ENCODE peak calls at places on chromosomes 11 and 22, in six cellular contexts. E is DMS153; P is stimulated activated CD4-positive, alpha-beta T cell treated with anti-CD3 and anti-CD28 coated beads, Interleukin-15, amount 100 ng/mL, for 24 hours; C is neural crest cell; B is PC-3; O is stimulated activated CD8-positive, alpha-beta memory T cell treated with anti-CD3 and anti-CD28 coated beads, Interleukin-7, amount 100 ng/mL, for 1 hour. U is an unnamed sample.

GRCh38 chr22:41286639-41287091 is 678 bp upstream of the RANGAP1 start:
- DNase-seq in E (peak), O (no peak), B (no peak), C (no peak), P (peak), U (peak)

GRCh38 chr11:105368711-105369110 is 229.1 kb upstream of the CARD18 start:
- DNase-seq in C (no peak), B (no peak), P (no peak), E (no peak), O (no peak), U (no peak)

GRCh38 chr11:123587044-123587443 is 67.4 kb downstream of the SCN3B start:
- DNase-seq in O (no peak), B (peak), C (no peak), E (no peak), P (no peak), U (no peak)

GRCh38 chr11:119721129-119722120 is 7.6 kb downstream of the NECTIN1 start:
- DNase-seq in E (no peak), O (no peak), B (peak), C (peak), P (no peak), U (no peak)

GRCh38 chr11:123386746-123387510 is 43.1 kb upstream of the GRAMD1B start:
- DNase-seq in E (no peak), B (no peak), C (no peak), P (no peak), O (no peak), U (no peak)

GRCh38 chr11:72753341-72754148 is 1.3 kb upstream of the ARAP1 start:
- DNase-seq in O (no peak), E (no peak), C (no peak), P (no peak), B (peak), U (no peak)

GRCh38 chr22:26823966-26824365 is 166.6 kb downstream of the MIAT start:
- DNase-seq in C (no peak), P (no peak), O (no peak), E (no peak), B (no peak), U (no peak)

GRCh38 chr11:103413266-103413888 is 304.2 kb downstream of the DYNC2H1 start:
- DNase-seq in P (no peak), O (no peak), B (peak), E (no peak), C (no peak), U (no peak)

GRCh38 chr11:15248749-15249148 is 134.0 kb downstream of the INSC start:
- DNase-seq in E (no peak), P (no peak), O (no peak), C (no peak), B (no peak), U (no peak)

U was measured in stimulated activated effector memory CD8-positive, alpha-beta T cell treated with anti-CD3 and anti-CD28 coated beads, Interleukin-12 subunit alpha, Interleukin-12 subunit beta, amount 100 ng/mL, for 72 hours.